ENCODE peak calls at places on chromosomes 13 and 19, in six cellular contexts. F is left colon; S is astrocyte of the cerebellum; V is hippocampal formation; W is omental fat pad; H is stimulated activated CD4-positive, alpha-beta T cell treated with anti-CD3 and anti-CD28 coated beads, Interleukin-4, amount 100 ng/mL, for 4 hours. E is an unnamed sample.
A peak's percentile ranks its signal among the peaks of the same experiment; 100 is the strongest.

GRCh38 chr13:46687810-46688209 is 109.2 kb downstream of the ESD start:
- DNase-seq in F (no peak), S (peak; percentile 18), V (no peak), W (no peak), H (peak; percentile 42), E (peak; percentile 48)

GRCh38 chr19:46546194-46546896 is 50.7 kb upstream of the PNMA8B start:
- DNase-seq in F (peak; percentile 58), S (no peak), V (peak; percentile 23), W (no peak), H (no peak), E (peak; percentile 26)

GRCh38 chr19:19628499-19629134 is 597 bp upstream of the LPAR2 start:
- DNase-seq in F (peak; percentile 48), S (no peak), V (no peak), W (no peak), H (peak; percentile 58), E (peak; percentile 54)

GRCh38 chr13:32804673-32805260 is 211.5 kb upstream of the KL start:
- DNase-seq in F (no peak), S (no peak), V (no peak), W (no peak), H (no peak), E (peak; percentile 22)

GRCh38 chr19:48715681-48716171 is 3.8 kb downstream of the MAMSTR start:
- DNase-seq in F (peak; percentile 55), S (no peak), V (no peak), W (no peak), H (no peak), E (no peak)

GRCh38 chr13:50127726-50128291 is 112.6 kb downstream of the KCNRG start:
- DNase-seq in F (no peak), S (no peak), V (no peak), W (no peak), H (no peak), E (no peak)

GRCh38 chr13:105465745-105466144 is 1069.7 kb downstream of the EFNB2 start:
- DNase-seq in F (no peak), S (no peak), V (no peak), W (no peak), H (no peak), E (no peak)

GRCh38 chr19:52533901-52534300 is 6.4 kb downstream of the ZNF808 start:
- DNase-seq in F (no peak), S (no peak), V (no peak), W (no peak), H (no peak), E (no peak)

GRCh38 chr19:30059741-30060140 is 117.7 kb downstream of the URI1 start:
- DNase-seq in F (no peak), S (no peak), V (no peak), W (no peak), H (no peak), E (no peak)